ENCODE peak calls at places on chromosomes 6 and 20, in five cellular contexts. R, S, B, D and Q are unnamed samples.

GRCh38 chr6:118712955-118713354 is 61.6 kb upstream of the CEP85L start:
- DNase-seq in R (no peak), S (no peak), B (no peak), D (no peak), Q (no peak)

GRCh38 chr6:33694977-33695376 is 16.5 kb downstream of the UQCC2 start:
- DNase-seq in R (no peak), S (no peak), B (no peak), D (no peak), Q (no peak)

GRCh38 chr6:149212892-149213786 is 104.4 kb upstream of the TAB2 start:
- DNase-seq in R (no peak), S (no peak), B (no peak), D (no peak), Q (no peak)

GRCh38 chr6:144265061-144265357 is 20.1 kb upstream of the UTRN start:
- DNase-seq in R (no peak), S (no peak), B (no peak), D (no peak), Q (peak; percentile 6)

GRCh38 chr6:156258981-156259380 is 518.2 kb upstream of the ARID1B start:
- DNase-seq in R (no peak), S (no peak), B (no peak), D (no peak), Q (no peak)

GRCh38 chr6:116714761-116715160 is 33.8 kb downstream of the KPNA5 start:
- DNase-seq in R (no peak), S (no peak), B (no peak), D (no peak), Q (no peak)

GRCh38 chr20:50151034-50151743 is 2.3 kb downstream of the PEDS1 start:
- DNase-seq in R (no peak), S (no peak), B (peak; percentile 57), D (no peak), Q (no peak)

GRCh38 chr6:119484598-119484997 is 135.0 kb upstream of the MAN1A1 start:
- DNase-seq in R (peak; percentile 32), S (no peak), B (no peak), D (peak; percentile 95), Q (no peak)

GRCh38 chr20:20009784-20010253 is 7.3 kb upstream of the NAA20 start:
- DNase-seq in R (no peak), S (no peak), B (no peak), D (no peak), Q (no peak)

GRCh38 chr20:8627386-8628030 is 441.4 kb upstream of the PLCB4 start:
- DNase-seq in R (no peak), S (no peak), B (no peak), D (no peak), Q (peak; percentile 22)

GRCh38 chr20:23094927-23095326 is 8.8 kb upstream of the CD93 start:
- DNase-seq in R (no peak), S (no peak), B (no peak), D (no peak), Q (no peak)

GRCh38 chr6:38570750-38571149 is 69.0 kb downstream of the BTBD9 start:
- DNase-seq in R (no peak), S (no peak), B (no peak), D (no peak), Q (peak; percentile 58)

GRCh38 chr6:148508401-148509151 is 165.9 kb downstream of the SASH1 start:
- DNase-seq in R (no peak), S (no peak), B (no peak), D (no peak), Q (peak; percentile 54)

GRCh38 chr6:142482973-142483372 is 181.2 kb downstream of the ADGRG6 start:
- DNase-seq in R (no peak), S (no peak), B (no peak), D (no peak), Q (no peak)

GRCh38 chr6:106070626-106071025 is 15.5 kb upstream of the PRDM1 start:
- DNase-seq in R (no peak), S (no peak), B (no peak), D (no peak), Q (no peak)

GRCh38 chr6:35259946-35260626 is 551 bp downstream of the ZNF76 start:
- DNase-seq in R (peak; percentile 59), S (peak; percentile 97), B (peak; percentile 80), D (peak; percentile 42), Q (no peak)

GRCh38 chr6:103838457-103838856 is 1021.3 kb downstream of the HACE1 start:
- DNase-seq in R (no peak), S (no peak), B (no peak), D (no peak), Q (no peak)

GRCh38 chr6:51725155-51725554 is 362.3 kb downstream of the PKHD1 start:
- DNase-seq in R (no peak), S (no peak), B (no peak), D (no peak), Q (no peak)

GRCh38 chr20:48403362-48403761 is 424.4 kb downstream of the PREX1 start:
- DNase-seq in R (no peak), S (no peak), B (no peak), D (no peak), Q (no peak)

GRCh38 chr20:53034899-53035298 is 62.7 kb downstream of the TSHZ2 start:
- DNase-seq in R (no peak), S (no peak), B (no peak), D (no peak), Q (no peak)

GRCh38 chr6:168120390-168121307 is 41.6 kb upstream of the FRMD1 start:
- DNase-seq in R (peak; percentile 13), S (no peak), B (no peak), D (no peak), Q (no peak)

GRCh38 chr20:54891907-54892306 is 416.5 kb downstream of the DOK5 start:
- DNase-seq in R (no peak), S (no peak), B (no peak), D (no peak), Q (no peak)

GRCh38 chr6:11214911-11215310 is 17.6 kb downstream of the NEDD9 start:
- DNase-seq in R (peak; percentile 39), S (no peak), B (no peak), D (no peak), Q (peak; percentile 8)

GRCh38 chr6:168678177-168678576 is 237.2 kb downstream of the SMOC2 start:
- DNase-seq in R (no peak), S (no peak), B (no peak), D (peak; percentile 6), Q (no peak)

GRCh38 chr6:37432916-37433656 is at the start of gene CMTR1:
- DNase-seq in R (peak; percentile 87), S (peak; percentile 99), B (peak; percentile 97), D (peak; percentile 62), Q (peak; percentile 89)
- TF ChIP-seq POLR2A in R (peak; percentile 53), S (peak; percentile 85), B (peak; percentile 78), D (peak; percentile 82), Q (peak; percentile 79)

GRCh38 chr20:32457476-32457986 is 99.4 kb downstream of the ASXL1 start:
- DNase-seq in R (no peak), S (peak; percentile 31), B (no peak), D (no peak), Q (peak; percentile 39)
- TF ChIP-seq POLR2AphosphoS5 in R (no peak), S (no peak), B (no peak), D (no peak), Q (no peak)

DNA sequence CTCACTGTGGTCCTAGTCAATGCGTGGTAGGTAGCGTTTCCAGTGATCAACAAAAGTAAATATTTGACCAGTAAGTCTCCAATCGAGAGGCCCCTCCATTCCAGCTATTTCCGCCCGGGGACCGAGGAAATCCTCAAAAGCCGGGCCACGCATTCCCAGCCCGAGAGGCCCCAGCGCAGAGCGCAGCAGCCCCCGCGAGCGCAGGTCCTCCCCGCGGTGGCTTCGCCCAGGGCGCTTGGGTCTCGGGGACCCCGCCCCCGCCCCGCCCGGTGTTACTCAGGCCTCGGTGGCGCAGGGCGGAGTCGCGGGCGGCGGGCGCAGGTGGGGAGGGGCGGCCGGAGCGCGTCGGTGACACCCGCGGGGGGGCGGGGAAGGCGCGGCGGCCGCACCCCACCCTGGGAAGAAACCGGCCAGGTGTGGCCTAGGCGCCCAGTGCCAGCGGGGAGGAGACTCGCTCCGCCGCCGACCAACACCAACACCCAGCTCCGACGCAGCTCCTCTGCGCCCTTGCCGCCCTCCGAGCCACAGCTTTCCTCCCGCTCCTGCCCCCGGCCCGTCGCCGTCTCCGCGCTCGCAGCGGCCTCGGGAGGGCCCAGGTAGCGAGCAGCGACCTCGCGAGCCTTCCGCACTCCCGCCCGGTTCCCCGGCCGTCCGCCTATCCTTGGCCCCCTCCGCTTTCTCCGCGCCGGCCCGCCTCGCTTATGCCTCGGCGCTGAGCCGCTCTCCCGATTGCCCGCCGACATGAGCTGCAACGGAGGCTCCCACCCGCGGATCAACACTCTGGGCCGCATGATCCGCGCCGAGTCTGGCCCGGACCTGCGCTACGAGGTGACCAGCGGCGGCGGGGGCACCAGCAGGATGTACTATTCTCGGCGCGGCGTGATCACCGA is at the start of gene DSP:
- DNase-seq in R (peak; percentile 75), S (peak; percentile 70), B (peak; percentile 90), D (peak; percentile 48), Q (peak; percentile 15)
- TF ChIP-seq POLR2A in R (peak; percentile 40), S (no peak), B (peak; percentile 98), D (peak; percentile 68), Q (no peak)

GRCh38 chr6:109491207-109491938 is 8.4 kb upstream of the ZBTB24 start:
- DNase-seq in R (no peak), S (no peak), B (no peak), D (no peak), Q (no peak)
- TF ChIP-seq POLR2AphosphoS5 in R (no peak), S (no peak), B (no peak), D (no peak), Q (no peak)

GRCh38 chr20:41407617-41408016 is 41.0 kb upstream of the EMILIN3 start:
- DNase-seq in R (no peak), S (no peak), B (peak; percentile 19), D (no peak), Q (no peak)

GRCh38 chr20:41408131-41408789 is 41.6 kb upstream of the EMILIN3 start:
- DNase-seq in R (no peak), S (no peak), B (peak; percentile 47), D (no peak), Q (no peak)

GRCh38 chr20:41406896-41407444 is 40.4 kb upstream of the EMILIN3 start:
- DNase-seq in R (no peak), S (no peak), B (no peak), D (no peak), Q (no peak)

GRCh38 chr20:41411458-41411857 is 44.8 kb upstream of the EMILIN3 start:
- DNase-seq in R (no peak), S (no peak), B (no peak), D (no peak), Q (peak; percentile 48)

DNA sequence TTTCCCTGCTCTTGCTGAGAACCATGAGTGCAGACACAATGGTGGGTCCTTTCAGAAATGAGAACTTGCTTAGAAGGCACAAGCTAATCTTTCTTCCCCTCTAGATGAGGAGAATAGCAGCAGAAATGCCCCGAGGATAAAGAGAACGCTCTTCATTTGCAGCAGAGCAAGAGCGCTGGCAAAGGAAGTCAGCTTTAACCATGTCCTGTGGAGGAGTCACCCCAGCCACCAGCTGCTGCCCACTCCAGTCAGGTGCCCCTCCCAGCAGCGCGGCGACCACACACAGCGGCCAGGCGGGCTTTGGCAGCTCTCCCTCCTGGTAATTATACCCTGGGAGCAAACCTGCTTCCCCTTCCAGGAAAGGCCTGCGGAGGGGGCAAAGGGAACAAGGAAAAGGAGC is 42.4 kb upstream of the EMILIN3 start:
- DNase-seq in R (no peak), S (no peak), B (no peak), D (no peak), Q (peak; percentile 21)
- TF ChIP-seq POLR2A in R (no peak), S (no peak), B (no peak), D (no peak), Q (no peak)

GRCh38 chr20:58907481-58908137 is 55.1 kb downstream of the GNAS start:
- DNase-seq in R (peak; percentile 96), S (peak; percentile 51), B (peak; percentile 83), D (no peak), Q (peak; percentile 97)
- TF ChIP-seq POLR2AphosphoS5 in R (peak; percentile 65), S (no peak), B (no peak), D (no peak), Q (no peak)